ENCODE peak calls at places on chromosomes 11 and 22, in ten cellular contexts. N is neural progenitor cell, U is GM12878, P is HuH-7, K is brain microvascular endothelial cell, S is AG04449, L is HuH-7.5, H is NCI-H187, I is progenitor cell of endocrine pancreas, V is retina. M is an unnamed sample.

GRCh38 chr22:17590586-17590985 is 27.3 kb downstream of the SLC25A18 start:
- DNase-seq in L (no peak), S (no peak), H (no peak), K (no peak), U (no peak), N (no peak), I (no peak), V (no peak), P (no peak), M (no peak)

GRCh38 chr22:42229455-42230149 is 40.9 kb downstream of the TCF20 start:
- DNase-seq in I (no peak), U (no peak), H (no peak), V (no peak), N (no peak), K (no peak), S (no peak), P (no peak), L (no peak), M (no peak)

GRCh38 chr11:8959546-8960166 is 4.6 kb downstream of the TMEM9B start:
- DNase-seq in N (peak), S (peak), U (peak), P (peak), I (no peak), H (no peak), L (peak), V (peak), K (peak), M (peak)

GRCh38 chr11:74493816-74494630 is 499 bp upstream of the LIPT2 start:
- DNase-seq in I (no peak), U (peak), L (no peak), P (no peak), S (no peak), K (peak), V (no peak), H (no peak), N (no peak), M (no peak)

GRCh38 chr11:33734441-33735165 is 1.6 kb downstream of the CD59 start:
- DNase-seq in S (no peak), N (no peak), K (peak), V (no peak), I (no peak), H (no peak), U (no peak), P (no peak), L (no peak), M (no peak)

GRCh38 chr11:132125855-132126841 is 755.7 kb downstream of the NTM start:
- DNase-seq in K (no peak), S (no peak), N (peak), I (no peak), H (no peak), P (no peak), U (no peak), V (peak), L (no peak), M (no peak)

GRCh38 chr11:1234054-1234720 is 11.3 kb downstream of the MUC5B start:
- DNase-seq in S (no peak), K (no peak), H (no peak), N (no peak), V (no peak), L (no peak), U (no peak), I (no peak), P (no peak), M (no peak)

GRCh38 chr11:77665240-77665965 is 27.8 kb upstream of the CLNS1A start:
- DNase-seq in V (no peak), K (no peak), P (no peak), L (no peak), U (no peak), H (no peak), S (no peak), I (no peak), N (no peak), M (no peak)

GRCh38 chr22:29307658-29308147 is 1.3 kb downstream of the GAS2L1 start:
- DNase-seq in I (no peak), S (no peak), N (peak), V (no peak), H (no peak), K (no peak), P (peak), U (no peak), L (peak), M (no peak)

GRCh38 chr11:116844722-116845121 is 7.3 kb upstream of the APOA1 start:
- DNase-seq in L (no peak), N (no peak), K (no peak), P (no peak), I (no peak), H (no peak), S (no peak), U (no peak), V (no peak), M (no peak)

GRCh38 chr11:125071408-125071807 is 8.3 kb downstream of the SLC37A2 start:
- DNase-seq in V (no peak), H (no peak), K (no peak), L (no peak), I (no peak), S (no peak), P (no peak), N (no peak), U (no peak), M (no peak)

GRCh38 chr22:21714059-21714770 is 21.4 kb downstream of the YPEL1 start:
- DNase-seq in I (no peak), U (no peak), N (no peak), H (no peak), V (no peak), K (no peak), S (no peak), L (no peak), P (no peak), M (no peak)

GRCh38 chr11:111934301-111934700 is 2.8 kb upstream of the DIXDC1 start:
- DNase-seq in L (no peak), P (no peak), I (no peak), N (no peak), U (no peak), V (no peak), H (no peak), K (no peak), S (no peak), M (no peak)

GRCh38 chr22:31530816-31531180 is 34.5 kb downstream of the SFI1 start:
- DNase-seq in N (no peak), H (no peak), I (no peak), V (no peak), U (no peak), P (no peak), L (no peak), S (peak), K (no peak), M (no peak)

GRCh38 chr22:44248926-44249325 is 63.8 kb downstream of the SHISAL1 start:
- DNase-seq in S (no peak), V (no peak), K (no peak), L (no peak), N (no peak), U (peak), P (no peak), H (no peak), I (no peak), M (no peak)

GRCh38 chr22:28034145-28034759 is 115.2 kb upstream of the PITPNB start:
- DNase-seq in I (no peak), S (no peak), V (no peak), U (no peak), P (no peak), H (no peak), L (no peak), K (no peak), N (no peak), M (no peak)

GRCh38 chr11:117583063-117583801 is 213.8 kb downstream of the DSCAML1 start:
- DNase-seq in V (peak), P (no peak), S (no peak), H (no peak), U (no peak), K (no peak), N (peak), I (no peak), L (no peak), M (no peak)

GRCh38 chr22:37562049-37562784 is 1.9 kb downstream of the CDC42EP1 start:
- DNase-seq in S (no peak), U (no peak), P (no peak), H (no peak), I (no peak), N (no peak), V (no peak), K (no peak), L (no peak), M (no peak)

GRCh38 chr22:31327786-31328544 is 18.2 kb downstream of the PATZ1 start:
- DNase-seq in I (no peak), H (no peak), U (no peak), N (no peak), L (no peak), K (no peak), S (no peak), P (no peak), V (no peak), M (no peak)

GRCh38 chr11:2975594-2975993 is 16.5 kb downstream of the NAP1L4 start:
- DNase-seq in H (no peak), V (no peak), N (peak), U (no peak), P (no peak), I (no peak), L (no peak), K (peak), S (no peak), M (no peak)

GRCh38 chr11:73177380-73178091 is 35.4 kb upstream of the FCHSD2 start:
- DNase-seq in I (no peak), K (no peak), L (no peak), S (no peak), V (no peak), N (no peak), P (no peak), H (no peak), U (no peak), M (no peak)

GRCh38 chr11:94519478-94520084 is 7.3 kb downstream of the C11orf97 start:
- DNase-seq in V (peak), I (no peak), H (no peak), U (no peak), S (no peak), N (peak), L (no peak), P (no peak), K (peak), M (no peak)

GRCh38 chr11:119339581-119340334 is 925 bp downstream of the C1QTNF5 start:
- DNase-seq in N (peak), P (peak), V (peak), K (no peak), L (peak), H (no peak), U (no peak), S (no peak), I (peak), M (no peak)

GRCh38 chr11:46555269-46556054 is 38.4 kb downstream of the AMBRA1 start:
- DNase-seq in H (no peak), S (no peak), N (no peak), U (peak), L (no peak), K (peak), I (no peak), P (no peak), V (no peak), M (no peak)

GRCh38 chr11:99246199-99246598 is 225.4 kb downstream of the CNTN5 start:
- DNase-seq in L (no peak), I (no peak), V (no peak), N (no peak), U (no peak), H (no peak), K (no peak), P (no peak), S (no peak), M (no peak)

GRCh38 chr22:35914665-35915476 is 113.8 kb downstream of the RBFOX2 start:
- DNase-seq in S (no peak), K (peak), N (peak), H (peak), V (peak), L (peak), U (no peak), I (peak), P (peak), M (no peak)

GRCh38 chr11:31757245-31757835 is 53.8 kb downstream of the PAX6 start:
- DNase-seq in P (no peak), U (no peak), K (no peak), S (no peak), I (no peak), H (peak), V (no peak), N (no peak), L (no peak), M (no peak)

GRCh38 chr22:24875862-24876506 is 70.0 kb downstream of the SGSM1 start:
- DNase-seq in L (peak), N (peak), I (peak), K (no peak), V (no peak), H (no peak), P (peak), S (no peak), U (no peak), M (no peak)

GRCh38 chr11:109033627-109034340 is 368.9 kb downstream of the DDX10 start:
- DNase-seq in V (no peak), N (no peak), I (no peak), U (no peak), P (no peak), K (peak), S (peak), L (no peak), H (no peak), M (no peak)

GRCh38 chr11:61927501-61927900 is 10.1 kb upstream of the RAB3IL1 start:
- DNase-seq in P (no peak), H (no peak), L (no peak), K (peak), I (no peak), S (no peak), U (no peak), N (no peak), V (no peak), M (no peak)

M was measured in GM12864.